ENCODE peak calls at places on chromosomes 12 and 14, in nine cellular contexts. S is adrenal gland, Y is IMR-90, Z is prostate gland, T is tibial nerve, U is suprapubic skin, W is sigmoid colon, J is thyroid gland, R is Peyer's patch. D is an unnamed sample.

GRCh38 chr12:25648460-25648859 is 95.4 kb upstream of the LMNTD1 start:
- DNase-seq in S (peak; percentile 88), Y (peak; percentile 73), Z (peak; percentile 68), T (no peak), U (peak; percentile 69), W (peak; percentile 89), J (peak; percentile 50), R (no peak), D (no peak)

GRCh38 chr14:94011795-94012194 is 14.3 kb upstream of the OTUB2 start:
- DNase-seq in S (no peak), Y (no peak), Z (no peak), T (no peak), U (no peak), W (no peak), J (no peak), R (no peak), D (no peak)

GRCh38 chr14:34050606-34051005 is 99.7 kb upstream of the EGLN3 start:
- DNase-seq in S (no peak), Y (no peak), Z (no peak), T (no peak), U (no peak), W (no peak), J (no peak), R (no peak), D (no peak)

GRCh38 chr12:1083086-1083887 is 92.3 kb downstream of the ERC1 start:
- DNase-seq in S (peak; percentile 66), Y (no peak), Z (no peak), T (no peak), U (no peak), W (no peak), J (no peak), R (no peak), D (no peak)

GRCh38 chr12:42450248-42450647 is 124.3 kb downstream of the PPHLN1 start:
- DNase-seq in S (peak; percentile 66), Y (peak; percentile 46), Z (no peak), T (no peak), U (no peak), W (no peak), J (no peak), R (no peak), D (no peak)

GRCh38 chr12:724194-724855 is 28.1 kb upstream of the WNK1 start:
- DNase-seq in S (peak; percentile 36), Y (no peak), Z (no peak), T (no peak), U (no peak), W (no peak), J (no peak), R (no peak), D (no peak)

GRCh38 chr12:117126335-117126734 is 27.1 kb upstream of the TESC start:
- DNase-seq in S (no peak), Y (no peak), Z (no peak), T (no peak), U (no peak), W (no peak), J (no peak), R (no peak), D (no peak)

GRCh38 chr12:65879878-65880277 is 55.6 kb downstream of the HMGA2 start:
- DNase-seq in S (no peak), Y (peak; percentile 88), Z (no peak), T (no peak), U (no peak), W (no peak), J (no peak), R (no peak), D (no peak)

GRCh38 chr14:68979722-68980552 is 835 bp upstream of the ACTN1 start:
- DNase-seq in S (peak; percentile 75), Y (peak; percentile 63), Z (peak; percentile 44), T (peak; percentile 32), U (peak; percentile 80), W (peak; percentile 87), J (peak; percentile 51), R (peak; percentile 68), D (peak; percentile 74)

GRCh38 chr14:69812725-69813124 is 15.7 kb upstream of the SLC10A1 start:
- DNase-seq in S (no peak), Y (no peak), Z (no peak), T (no peak), U (no peak), W (no peak), J (no peak), R (no peak), D (no peak)

GRCh38 chr12:47397664-47398281 is 308.1 kb downstream of the RPAP3 start:
- DNase-seq in S (peak; percentile 63), Y (peak; percentile 76), Z (peak; percentile 12), T (no peak), U (no peak), W (no peak), J (no peak), R (no peak), D (no peak)

GRCh38 chr12:28793767-28794166 is 355.3 kb upstream of the FAR2 start:
- DNase-seq in S (no peak), Y (no peak), Z (no peak), T (no peak), U (no peak), W (no peak), J (no peak), R (no peak), D (no peak)

GRCh38 chr12:91194500-91194899 is 11.9 kb upstream of the DCN start:
- DNase-seq in S (no peak), Y (peak; percentile 57), Z (no peak), T (no peak), U (no peak), W (no peak), J (no peak), R (no peak), D (no peak)

GRCh38 chr12:15834575-15834974 is 45.4 kb upstream of the EPS8 start:
- DNase-seq in S (no peak), Y (no peak), Z (no peak), T (no peak), U (no peak), W (no peak), J (no peak), R (no peak), D (no peak)

GRCh38 chr12:27431185-27431584 is 15.4 kb upstream of the SMCO2 start:
- DNase-seq in S (no peak), Y (no peak), Z (no peak), T (no peak), U (no peak), W (no peak), J (no peak), R (no peak), D (no peak)

GRCh38 chr12:91769736-91770135 is 375.9 kb downstream of the BTG1 start:
- DNase-seq in S (no peak), Y (no peak), Z (no peak), T (no peak), U (no peak), W (no peak), J (no peak), R (no peak), D (no peak)

GRCh38 chr12:109982211-109982610 is 14.0 kb downstream of the GIT2 start:
- DNase-seq in S (no peak), Y (peak; percentile 52), Z (no peak), T (no peak), U (no peak), W (no peak), J (no peak), R (no peak), D (no peak)

GRCh38 chr14:67722293-67722692 is 20.6 kb downstream of the RDH12 start:
- DNase-seq in S (peak; percentile 81), Y (peak; percentile 37), Z (peak; percentile 39), T (no peak), U (no peak), W (peak; percentile 90), J (peak; percentile 85), R (peak; percentile 50), D (peak; percentile 39)

GRCh38 chr14:68283378-68284123 is 464.0 kb downstream of the RAD51B start:
- DNase-seq in S (peak; percentile 53), Y (no peak), Z (no peak), T (no peak), U (peak; percentile 66), W (no peak), J (peak; percentile 28), R (peak; percentile 49), D (peak; percentile 53)

GRCh38 chr12:107651867-107652449 is 33.6 kb upstream of the PWP1 start:
- DNase-seq in S (no peak), Y (peak; percentile 19), Z (no peak), T (no peak), U (no peak), W (no peak), J (no peak), R (no peak), D (no peak)

GRCh38 chr12:46933947-46934346 is 108.2 kb upstream of the SLC38A4 start:
- DNase-seq in S (no peak), Y (peak; percentile 77), Z (no peak), T (no peak), U (no peak), W (no peak), J (no peak), R (no peak), D (no peak)

GRCh38 chr12:93219947-93220346 is 157.8 kb upstream of the NUDT4 start:
- DNase-seq in S (no peak), Y (no peak), Z (no peak), T (no peak), U (no peak), W (no peak), J (no peak), R (no peak), D (no peak)

GRCh38 chr12:53622724-53623123 is 3.5 kb downstream of the ATF7 start:
- DNase-seq in S (no peak), Y (no peak), Z (no peak), T (no peak), U (no peak), W (no peak), J (no peak), R (no peak), D (no peak)
- H3K4me1 ChIP-seq in S (peaks cover 29% of the 10 kb centered on the region), Y (peaks cover 4% of the 10 kb centered on the region), Z (peaks cover 4% of the 10 kb centered on the region), T (peaks cover 64% of the 10 kb centered on the region), U (peaks cover 41% of the 10 kb centered on the region), W (peaks cover 56% of the 10 kb centered on the region), J (peaks cover 28% of the 10 kb centered on the region), R (peaks cover 31% of the 10 kb centered on the region), D (peaks cover 39% of the 10 kb centered on the region)

GRCh38 chr14:22152161-22152870 is 436.7 kb downstream of the DAD1 start:
- DNase-seq in S (no peak), Y (no peak), Z (no peak), T (no peak), U (no peak), W (no peak), J (no peak), R (no peak), D (no peak)
- TF ChIP-seq POLR2A in S (no peak), Y (no peak), Z (no peak), T (no peak), U (no peak), W (no peak), J (no peak), R (no peak), D (no peak)

GRCh38 chr14:96635850-96636249 is 133.7 kb downstream of the PAPOLA start:
- DNase-seq in S (no peak), Y (no peak), Z (no peak), T (no peak), U (no peak), W (no peak), J (no peak), R (no peak), D (no peak)
- H3K36me3 ChIP-seq in S (no peaks in the 10 kb centered on the region), Y (no peaks in the 10 kb centered on the region), Z (no peaks in the 10 kb centered on the region), T (no peaks in the 10 kb centered on the region), U (no peaks in the 10 kb centered on the region), W (no peaks in the 10 kb centered on the region), J (no peaks in the 10 kb centered on the region), R (no peaks in the 10 kb centered on the region), D (no peaks in the 10 kb centered on the region)

DNA sequence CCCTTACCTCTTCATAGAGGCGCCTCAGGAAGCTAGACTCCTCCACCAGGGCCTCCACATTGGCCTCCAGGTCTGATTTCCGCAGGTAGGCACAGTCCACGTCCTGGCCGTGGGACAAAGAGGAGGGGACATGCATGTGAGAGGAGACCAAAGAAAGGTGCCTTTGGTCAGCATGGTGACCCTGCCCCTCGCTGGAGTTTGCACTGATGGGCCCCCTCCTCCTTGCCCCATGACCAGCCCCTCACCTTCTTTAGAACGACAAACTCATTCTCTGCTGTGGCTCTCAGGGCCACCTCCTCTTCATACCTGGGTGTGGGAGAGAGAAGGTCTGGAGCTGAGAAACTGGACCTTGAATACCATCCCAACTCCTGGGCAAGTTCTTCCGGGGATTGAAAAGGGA is 3.2 kb downstream of the KRT85 start:
- DNase-seq in S (no peak), Y (no peak), Z (no peak), T (no peak), U (no peak), W (no peak), J (no peak), R (no peak), D (no peak)
- H3K4me1 ChIP-seq in S (no peaks in the 10 kb centered on the region), Y (no peaks in the 10 kb centered on the region), Z (no peaks in the 10 kb centered on the region), T (no peaks in the 10 kb centered on the region), U (peaks cover 8% of the 10 kb centered on the region), W (no peaks in the 10 kb centered on the region), J (no peaks in the 10 kb centered on the region), R (no peaks in the 10 kb centered on the region), D (no peaks in the 10 kb centered on the region)